ENCODE peak calls at places on chromosomes 2 and 18, in eight cellular contexts. V is stimulated activated CD4-positive, alpha-beta T cell treated with anti-CD3 and anti-CD28 coated beads, Interleukin-15, amount 100 ng/mL, for 1 hour; E is OCI-LY7; N is stimulated activated CD8-positive, alpha-beta memory T cell treated with anti-CD3 and anti-CD28 coated beads, Interleukin-15, amount 100 ng/mL, for 4 hours; F is MM.1S; A is endothelial cell; D is naive thymus-derived CD8-positive, alpha-beta T cell; O is adrenal gland. Y is an unnamed sample.

GRCh38 chr18:57544958-57545661 is 41.4 kb downstream of the FECH start:
- DNase-seq in E (no peak), F (peak; percentile 84), N (no peak), V (no peak), A (no peak), D (no peak), O (no peak), Y (no peak)

GRCh38 chr2:204108301-204108700 is 171.7 kb downstream of the ICOS start:
- DNase-seq in V (no peak), O (peak; percentile 17), D (peak; percentile 29), A (peak; percentile 41), E (peak; percentile 49), F (peak; percentile 62), N (no peak), Y (no peak)

GRCh38 chr18:52861558-52861957 is 521.6 kb downstream of the DCC start:
- DNase-seq in D (no peak), V (no peak), F (no peak), O (no peak), N (no peak), E (no peak), A (no peak), Y (no peak)

GRCh38 chr18:59823611-59824195 is 76.1 kb upstream of the PMAIP1 start:
- DNase-seq in O (peak; percentile 81), D (no peak), F (peak; percentile 53), E (peak; percentile 33), V (no peak), A (peak; percentile 82), N (no peak), Y (peak; percentile 58)

GRCh38 chr2:95043300-95043786 is 17.8 kb downstream of the MAL start:
- DNase-seq in F (no peak), V (no peak), N (no peak), O (peak; percentile 91), E (no peak), D (no peak), A (no peak), Y (peak; percentile 92)

GRCh38 chr2:216635171-216635570 is 2.0 kb downstream of the IGFBP2 start:
- DNase-seq in E (no peak), A (no peak), V (no peak), N (no peak), O (no peak), F (no peak), D (no peak), Y (no peak)

GRCh38 chr2:77604953-77605947 is 83.1 kb upstream of the LRRTM4 start:
- DNase-seq in D (no peak), A (no peak), E (no peak), F (no peak), N (no peak), V (no peak), O (no peak), Y (no peak)

GRCh38 chr2:232444409-232445148 is 11.4 kb upstream of the ALPI start:
- DNase-seq in N (no peak), O (peak; percentile 75), E (peak; percentile 78), F (peak; percentile 57), A (peak; percentile 80), V (no peak), D (no peak), Y (peak; percentile 52)

GRCh38 chr2:96931966-96932365 is 54.4 kb downstream of the FAM178B start:
- DNase-seq in O (no peak), F (no peak), N (no peak), A (no peak), V (no peak), D (no peak), E (no peak), Y (no peak)

GRCh38 chr2:42095923-42096408 is 48.1 kb downstream of the PKDCC start:
- DNase-seq in O (peak; percentile 60), V (peak; percentile 51), F (peak; percentile 81), N (peak; percentile 17), D (peak; percentile 58), A (peak; percentile 50), E (peak; percentile 80), Y (peak; percentile 82)

GRCh38 chr2:230664844-230665243 is 47.8 kb upstream of the CAB39 start:
- DNase-seq in O (no peak), V (no peak), D (no peak), N (no peak), F (no peak), A (no peak), E (no peak), Y (no peak)

GRCh38 chr2:85303780-85304531 is 23.8 kb downstream of the TGOLN2 start:
- DNase-seq in A (no peak), V (no peak), E (no peak), F (no peak), O (no peak), N (no peak), D (no peak), Y (no peak)

GRCh38 chr2:109355192-109355843 is 226.3 kb downstream of the SH3RF3 start:
- DNase-seq in O (no peak), D (no peak), A (no peak), E (no peak), N (no peak), F (peak; percentile 59), V (no peak), Y (no peak)

GRCh38 chr2:240919786-240920782 is 13.9 kb downstream of the CROCC2 start:
- DNase-seq in D (no peak), A (peak; percentile 7), E (no peak), F (no peak), O (peak; percentile 11), N (no peak), V (no peak), Y (peak; percentile 14)

GRCh38 chr2:152693033-152693432 is 24.2 kb downstream of the PRPF40A start:
- DNase-seq in D (no peak), A (no peak), E (no peak), N (no peak), F (no peak), O (no peak), V (no peak), Y (no peak)

GRCh38 chr2:219570194-219570923 is 980 bp downstream of the OBSL1 start:
- DNase-seq in O (no peak), E (no peak), A (no peak), V (no peak), F (no peak), N (no peak), D (no peak), Y (no peak)

GRCh38 chr2:10124538-10125045 is 2.1 kb downstream of the RRM2 start:
- DNase-seq in A (peak; percentile 51), E (peak; percentile 83), N (no peak), O (peak; percentile 46), V (no peak), D (no peak), F (peak; percentile 74), Y (no peak)

GRCh38 chr2:38740851-38741541 is 10.2 kb downstream of the SRSF7 start:
- DNase-seq in E (peak; percentile 55), N (no peak), F (peak; percentile 48), A (no peak), O (no peak), V (no peak), D (no peak), Y (no peak)

GRCh38 chr18:47747260-47747795 is 183.1 kb downstream of the SMAD2 start:
- DNase-seq in N (no peak), V (no peak), D (no peak), F (no peak), O (no peak), E (no peak), A (no peak), Y (no peak)

GRCh38 chr2:241617431-241618154 is 19.4 kb downstream of the THAP4 start:
- DNase-seq in V (no peak), N (no peak), F (peak; percentile 38), O (no peak), E (peak; percentile 80), D (no peak), A (no peak), Y (peak; percentile 59)

GRCh38 chr2:46942891-46943626 is 27.5 kb upstream of the MCFD2 start:
- DNase-seq in N (no peak), F (peak; percentile 18), D (no peak), O (no peak), A (no peak), E (no peak), V (no peak), Y (no peak)

GRCh38 chr2:78992807-78993517 is 32.5 kb upstream of the REG3G start:
- DNase-seq in F (peak; percentile 36), V (no peak), O (no peak), E (no peak), A (no peak), N (no peak), D (no peak), Y (no peak)

GRCh38 chr2:134846213-134846612 is 7.8 kb downstream of the ACMSD start:
- DNase-seq in A (no peak), E (no peak), V (no peak), N (no peak), F (no peak), O (no peak), D (no peak), Y (no peak)

GRCh38 chr2:110099036-110099420 is 16.6 kb downstream of the MALL start:
- DNase-seq in E (no peak), N (no peak), O (no peak), F (no peak), A (no peak), V (no peak), D (no peak), Y (no peak)

GRCh38 chr2:88400398-88400797 is 52.1 kb downstream of the FOXI3 start:
- DNase-seq in A (no peak), N (no peak), E (no peak), F (no peak), D (no peak), O (no peak), V (no peak), Y (no peak)

GRCh38 chr2:189444322-189444721 is 3.0 kb downstream of the WDR75 start:
- DNase-seq in N (no peak), E (no peak), A (no peak), O (no peak), V (no peak), F (no peak), D (no peak), Y (no peak)

GRCh38 chr18:31497711-31498449 is at the start of gene DSG2:
- DNase-seq in D (no peak), F (peak; percentile 67), V (no peak), O (peak; percentile 38), A (peak; percentile 57), E (no peak), N (no peak), Y (peak; percentile 74)

GRCh38 chr2:227221120-227221519 is 56.7 kb downstream of the COL4A3 start:
- DNase-seq in N (no peak), A (no peak), V (no peak), O (no peak), E (no peak), D (no peak), F (no peak), Y (no peak)

GRCh38 chr2:171160119-171160629 is 519 bp downstream of the TLK1 start:
- DNase-seq in D (peak; percentile 45), A (peak; percentile 72), F (peak; percentile 44), V (peak; percentile 37), E (peak; percentile 75), O (peak; percentile 69), N (peak; percentile 45), Y (peak; percentile 75)

GRCh38 chr2:170974304-170974993 is 45.4 kb downstream of the GORASP2 start:
- DNase-seq in A (no peak), E (no peak), D (no peak), N (no peak), V (no peak), O (no peak), F (peak; percentile 3), Y (no peak)

GRCh38 chr2:11773747-11774536 is 27.5 kb downstream of the LPIN1 start:
- DNase-seq in A (no peak), V (no peak), D (no peak), O (no peak), F (no peak), N (no peak), E (no peak), Y (no peak)

GRCh38 chr2:8197101-8197500 is 484.8 kb upstream of the ID2 start:
- DNase-seq in E (no peak), O (no peak), D (no peak), F (no peak), A (no peak), N (no peak), V (no peak), Y (no peak)

GRCh38 chr2:17915811-17916523 is 37.5 kb downstream of the KCNS3 start:
- DNase-seq in N (no peak), V (no peak), F (no peak), A (no peak), D (no peak), O (no peak), E (no peak), Y (no peak)